ENCODE peak calls at places on chromosomes 6 and 20, in nine cellular contexts. E, O, Y, C, N, J, U, M and S are unnamed samples.

GRCh38 chr6:135820340-135820739 is 31.2 kb upstream of the PDE7B start:
- DNase-seq in J (no peak), U (no peak), N (no peak), C (peak; percentile 33), O (no peak), Y (no peak), M (no peak), E (peak; percentile 32), S (no peak)

GRCh38 chr6:43278524-43279078 is 19.5 kb upstream of the SLC22A7 start:
- DNase-seq in Y (peak; percentile 39), U (no peak), O (peak; percentile 19), M (peak; percentile 57), C (no peak), N (no peak), J (no peak), E (no peak), S (no peak)

GRCh38 chr6:144664281-144664680 is 379.1 kb downstream of the UTRN start:
- DNase-seq in J (no peak), C (no peak), O (no peak), E (no peak), N (no peak), M (no peak), Y (no peak), U (no peak), S (no peak)

GRCh38 chr6:138541793-138542481 is 42.6 kb upstream of the NHSL1 start:
- DNase-seq in U (no peak), E (no peak), N (no peak), Y (peak; percentile 38), O (no peak), C (no peak), J (no peak), M (no peak), S (no peak)

GRCh38 chr6:56693246-56693607 is 50.5 kb upstream of the DST start:
- DNase-seq in N (no peak), J (peak; percentile 50), M (no peak), U (peak; percentile 60), O (peak; percentile 89), Y (peak; percentile 99), C (peak; percentile 88), E (peak; percentile 85), S (peak; percentile 91)

GRCh38 chr6:108838101-108838717 is 10.0 kb upstream of the ARMC2 start:
- DNase-seq in M (peak; percentile 77), O (peak; percentile 14), U (peak; percentile 69), E (no peak), N (no peak), Y (peak; percentile 9), J (no peak), C (no peak), S (no peak)

GRCh38 chr6:13248549-13248948 is 79.8 kb downstream of the TBC1D7 start:
- DNase-seq in O (no peak), U (no peak), E (no peak), M (no peak), N (no peak), C (no peak), J (no peak), Y (no peak), S (no peak)

GRCh38 chr6:68638225-68638900 is 3.3 kb downstream of the ADGRB3 start:
- DNase-seq in J (peak; percentile 26), Y (peak; percentile 33), C (no peak), N (no peak), E (no peak), M (no peak), U (no peak), O (peak; percentile 40), S (no peak)

GRCh38 chr20:9409352-9409751 is 105.0 kb upstream of the LAMP5 start:
- DNase-seq in U (no peak), O (peak; percentile 77), Y (peak; percentile 67), C (no peak), E (no peak), J (no peak), M (no peak), N (no peak), S (no peak)

GRCh38 chr6:24780206-24780605 is 5.5 kb downstream of the GMNN start:
- DNase-seq in N (no peak), J (no peak), M (no peak), C (no peak), E (no peak), O (no peak), Y (peak; percentile 27), U (no peak), S (no peak)

GRCh38 chr6:108739496-108740330 is 108.5 kb upstream of the ARMC2 start:
- DNase-seq in Y (no peak), J (no peak), C (no peak), O (peak; percentile 75), E (no peak), U (no peak), M (no peak), N (no peak), S (no peak)

GRCh38 chr6:15791401-15792137 is 128.7 kb upstream of the DTNBP1 start:
- DNase-seq in Y (peak; percentile 5), O (no peak), E (no peak), U (no peak), N (no peak), J (no peak), C (no peak), M (no peak), S (no peak)

GRCh38 chr6:31970604-31971271 is 1.2 kb downstream of the DXO start:
- DNase-seq in J (no peak), O (peak; percentile 41), M (no peak), U (no peak), C (no peak), Y (no peak), N (peak; percentile 86), E (no peak), S (no peak)

GRCh38 chr6:37525460-37526357 is 26.0 kb upstream of the CCDC167 start:
- DNase-seq in O (peak; percentile 27), Y (no peak), J (no peak), C (no peak), M (peak; percentile 90), U (no peak), N (no peak), E (no peak), S (no peak)

DNA sequence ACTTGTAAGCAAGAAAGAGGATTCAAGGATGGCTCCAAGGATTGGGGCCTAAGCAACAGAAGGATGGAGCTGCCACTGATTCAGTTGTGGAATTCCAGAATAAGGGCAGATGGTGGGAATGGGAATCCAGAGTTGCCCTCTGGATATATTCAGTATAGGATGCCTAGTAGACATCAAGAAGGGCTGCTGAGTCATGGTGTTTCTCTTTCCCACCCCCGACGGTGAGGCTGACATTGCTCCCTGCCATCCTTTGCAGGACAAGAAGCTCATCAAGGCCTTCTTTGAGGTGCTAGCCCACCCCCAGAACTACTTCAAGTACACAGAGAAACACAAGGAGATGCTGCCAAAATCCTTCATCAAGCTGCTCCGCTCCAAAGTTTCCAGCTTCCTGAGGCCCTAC is 11.2 kb upstream of the ZNF76 start:
- DNase-seq in M (no peak), J (no peak), O (no peak), E (no peak), C (no peak), U (no peak), N (no peak), Y (no peak), S (no peak)
- H3K4me3 ChIP-seq in M (no peak overlapping the region), J (no peak overlapping the region), O (no peak overlapping the region), E (no peak overlapping the region), C (no peak overlapping the region), U (no peak overlapping the region), N (no peak overlapping the region), Y (no peak overlapping the region), S (no peak overlapping the region)

GRCh38 chr20:45028424-45029136 is 62.3 kb downstream of the STK4 start:
- DNase-seq in C (no peak), N (no peak), Y (no peak), M (no peak), E (no peak), U (no peak), J (no peak), O (no peak), S (no peak)
- H3K4me3 ChIP-seq in C (no peak overlapping the region), N (no peak overlapping the region), Y (no peak overlapping the region), M (no peak overlapping the region), E (no peak overlapping the region), U (no peak overlapping the region), J (no peak overlapping the region), O (no peak overlapping the region), S (no peak overlapping the region)

GRCh38 chr20:64048402-64049044 is 916 bp downstream of the SOX18 start:
- DNase-seq in E (no peak), U (no peak), M (peak; percentile 88), Y (no peak), J (no peak), N (no peak), C (no peak), O (no peak), S (no peak)
- H3K4me3 ChIP-seq in E (peak overlapping the region; percentile 54), U (peak overlapping the region; percentile 22), M (peak overlapping the region; percentile 40), Y (no peak overlapping the region), J (no peak overlapping the region), N (peak overlapping the region; percentile 20), C (peak overlapping the region; percentile 55), O (no peak overlapping the region), S (no peak overlapping the region)

DNA sequence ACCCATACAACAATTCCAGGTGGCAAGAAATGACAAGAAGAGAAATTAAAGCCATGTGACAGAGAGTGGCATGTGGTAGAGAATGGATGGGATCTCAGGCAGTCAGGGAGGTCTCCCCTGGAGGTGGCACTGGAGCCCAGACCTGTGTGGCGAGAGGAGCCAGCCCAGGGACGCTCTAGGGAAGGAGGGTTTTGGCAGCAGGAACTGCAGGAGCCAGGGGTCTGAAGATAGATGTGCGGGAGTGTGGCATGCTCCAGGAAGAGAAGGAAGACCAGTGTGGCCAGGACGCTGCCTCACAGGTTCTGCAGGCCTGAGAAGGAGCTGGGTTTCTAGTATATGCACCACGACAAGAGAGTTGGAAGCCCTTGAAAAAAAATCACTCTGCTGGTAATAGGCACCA is 45.1 kb downstream of the SPATA2 start:
- DNase-seq in Y (no peak), C (no peak), N (no peak), M (no peak), J (no peak), E (no peak), O (no peak), U (no peak), S (no peak)
- H3K4me3 ChIP-seq in Y (no peak overlapping the region), C (no peak overlapping the region), N (no peak overlapping the region), M (no peak overlapping the region), J (no peak overlapping the region), E (no peak overlapping the region), O (no peak overlapping the region), U (no peak overlapping the region), S (no peak overlapping the region)

GRCh38 chr6:45424628-45424955 is 46.9 kb upstream of the SUPT3H start:
- DNase-seq in Y (no peak), C (no peak), U (no peak), M (no peak), J (no peak), N (no peak), E (no peak), O (no peak), S (no peak)
- H3K4me3 ChIP-seq in Y (peak overlapping the region; percentile 90), C (peak overlapping the region; percentile 75), U (no peak overlapping the region), M (no peak overlapping the region), J (no peak overlapping the region), N (peak overlapping the region; percentile 60), E (no peak overlapping the region), O (peak overlapping the region; percentile 93), S (peak overlapping the region; percentile 94)

GRCh38 chr20:32452776-32453466 is 94.8 kb downstream of the ASXL1 start:
- DNase-seq in E (no peak), O (no peak), C (no peak), Y (no peak), M (no peak), U (no peak), N (peak; percentile 67), J (no peak), S (no peak)
- H3K4me3 ChIP-seq in E (no peak overlapping the region), O (no peak overlapping the region), C (no peak overlapping the region), Y (no peak overlapping the region), M (no peak overlapping the region), U (no peak overlapping the region), N (no peak overlapping the region), J (no peak overlapping the region), S (no peak overlapping the region)